ENCODE peak calls at places on chromosomes 3 and 15, in seven cellular contexts. One of them, this sample, is unnamed.

GRCh38 chr3:73235768-73236167 is 174.3 kb downstream of the EBLN2 start:
- DNase-seq in HFFc6: no peak
- DNase-seq in sigmoid colon: no peak
- DNase-seq in brain microvascular endothelial cell: no peak
- DNase-seq in sciatic nerve: no peak
- DNase-seq in M059J: no peak
- DNase-seq in AG09319: no peak
- DNase-seq in this sample: no peak

GRCh38 chr3:15307580-15307979 is 24.8 kb downstream of the SH3BP5 start:
- DNase-seq in HFFc6: no peak
- DNase-seq in sigmoid colon: peak
- DNase-seq in brain microvascular endothelial cell: no peak
- DNase-seq in sciatic nerve: no peak
- DNase-seq in M059J: no peak
- DNase-seq in AG09319: no peak
- DNase-seq in this sample: no peak

GRCh38 chr3:5144316-5144994 is 22.4 kb downstream of the ARL8B start:
- DNase-seq in HFFc6: no peak
- DNase-seq in sigmoid colon: no peak
- DNase-seq in brain microvascular endothelial cell: no peak
- DNase-seq in sciatic nerve: no peak
- DNase-seq in M059J: no peak
- DNase-seq in AG09319: no peak
- DNase-seq in this sample: no peak

GRCh38 chr15:45254405-45255293 is 2.6 kb downstream of the SLC28A2 start:
- DNase-seq in HFFc6: peak
- DNase-seq in sigmoid colon: no peak
- DNase-seq in brain microvascular endothelial cell: peak
- DNase-seq in sciatic nerve: no peak
- DNase-seq in M059J: peak
- DNase-seq in AG09319: no peak
- DNase-seq in this sample: no peak

GRCh38 chr3:55000546-55000945 is 72.7 kb upstream of the LRTM1 start:
- DNase-seq in HFFc6: peak
- DNase-seq in sigmoid colon: no peak
- DNase-seq in brain microvascular endothelial cell: peak
- DNase-seq in sciatic nerve: no peak
- DNase-seq in M059J: peak
- DNase-seq in AG09319: peak
- DNase-seq in this sample: no peak

GRCh38 chr15:96428742-96429141 is 98.2 kb downstream of the NR2F2 start:
- DNase-seq in HFFc6: peak
- DNase-seq in sigmoid colon: no peak
- DNase-seq in brain microvascular endothelial cell: peak
- DNase-seq in sciatic nerve: no peak
- DNase-seq in M059J: peak
- DNase-seq in AG09319: peak
- DNase-seq in this sample: no peak

GRCh38 chr3:135143474-135143873 is 348.4 kb downstream of the EPHB1 start:
- DNase-seq in HFFc6: no peak
- DNase-seq in sigmoid colon: no peak
- DNase-seq in brain microvascular endothelial cell: no peak
- DNase-seq in sciatic nerve: no peak
- DNase-seq in M059J: no peak
- DNase-seq in AG09319: no peak
- DNase-seq in this sample: no peak

GRCh38 chr3:49683162-49683561 is 6.1 kb downstream of the MST1 start:
- DNase-seq in HFFc6: no peak
- DNase-seq in sigmoid colon: no peak
- DNase-seq in brain microvascular endothelial cell: no peak
- DNase-seq in sciatic nerve: no peak
- DNase-seq in M059J: no peak
- DNase-seq in AG09319: no peak
- DNase-seq in this sample: no peak

GRCh38 chr15:85702321-85703230 is 92.1 kb downstream of the KLHL25 start:
- DNase-seq in HFFc6: no peak
- DNase-seq in sigmoid colon: no peak
- DNase-seq in brain microvascular endothelial cell: peak
- DNase-seq in sciatic nerve: no peak
- DNase-seq in M059J: no peak
- DNase-seq in AG09319: no peak
- DNase-seq in this sample: no peak

GRCh38 chr3:57464801-57465200 is 79.3 kb downstream of the DNAH12 start:
- DNase-seq in HFFc6: no peak
- DNase-seq in sigmoid colon: no peak
- DNase-seq in brain microvascular endothelial cell: peak
- DNase-seq in sciatic nerve: no peak
- DNase-seq in M059J: peak
- DNase-seq in AG09319: no peak
- DNase-seq in this sample: no peak

GRCh38 chr3:117565777-117566176 is 856.2 kb downstream of the TUSC7 start:
- DNase-seq in HFFc6: no peak
- DNase-seq in sigmoid colon: no peak
- DNase-seq in brain microvascular endothelial cell: no peak
- DNase-seq in sciatic nerve: no peak
- DNase-seq in M059J: no peak
- DNase-seq in AG09319: no peak
- DNase-seq in this sample: no peak

GRCh38 chr15:68537506-68537905 is 41.3 kb upstream of the CORO2B start:
- DNase-seq in HFFc6: no peak
- DNase-seq in sigmoid colon: no peak
- DNase-seq in brain microvascular endothelial cell: no peak
- DNase-seq in sciatic nerve: no peak
- DNase-seq in M059J: no peak
- DNase-seq in AG09319: no peak
- DNase-seq in this sample: no peak

GRCh38 chr3:124372784-124373183 is 357.5 kb upstream of the UMPS start:
- DNase-seq in HFFc6: no peak
- DNase-seq in sigmoid colon: no peak
- DNase-seq in brain microvascular endothelial cell: no peak
- DNase-seq in sciatic nerve: no peak
- DNase-seq in M059J: no peak
- DNase-seq in AG09319: no peak
- DNase-seq in this sample: no peak

GRCh38 chr15:31197497-31198414 is 96.2 kb upstream of the TRPM1 start:
- DNase-seq in HFFc6: peak
- DNase-seq in sigmoid colon: no peak
- DNase-seq in brain microvascular endothelial cell: no peak
- DNase-seq in sciatic nerve: no peak
- DNase-seq in M059J: peak
- DNase-seq in AG09319: no peak
- DNase-seq in this sample: no peak

GRCh38 chr3:100993309-100993708 is at the start of gene ABI3BP:
- DNase-seq in HFFc6: peak
- DNase-seq in sigmoid colon: peak
- DNase-seq in brain microvascular endothelial cell: peak
- DNase-seq in sciatic nerve: peak
- DNase-seq in M059J: peak
- DNase-seq in AG09319: peak
- DNase-seq in this sample: no peak

GRCh38 chr3:38538773-38539353 is 42.7 kb downstream of the EXOG start:
- DNase-seq in HFFc6: no peak
- DNase-seq in sigmoid colon: no peak
- DNase-seq in brain microvascular endothelial cell: no peak
- DNase-seq in sciatic nerve: no peak
- DNase-seq in M059J: no peak
- DNase-seq in AG09319: no peak
- DNase-seq in this sample: no peak

GRCh38 chr15:89307791-89308190 is 26.8 kb downstream of the POLG start:
- DNase-seq in HFFc6: peak
- DNase-seq in sigmoid colon: no peak
- DNase-seq in brain microvascular endothelial cell: peak
- DNase-seq in sciatic nerve: no peak
- DNase-seq in M059J: no peak
- DNase-seq in AG09319: peak
- DNase-seq in this sample: no peak

GRCh38 chr3:129892857-129893615 is 475 bp downstream of the TMCC1 start:
- DNase-seq in HFFc6: no peak
- DNase-seq in sigmoid colon: peak
- DNase-seq in brain microvascular endothelial cell: no peak
- DNase-seq in sciatic nerve: peak
- DNase-seq in M059J: peak
- DNase-seq in AG09319: no peak
- DNase-seq in this sample: no peak

GRCh38 chr3:184591789-184592188 is 30.2 kb downstream of the EPHB3 start:
- DNase-seq in HFFc6: no peak
- DNase-seq in sigmoid colon: no peak
- DNase-seq in brain microvascular endothelial cell: no peak
- DNase-seq in sciatic nerve: no peak
- DNase-seq in M059J: no peak
- DNase-seq in AG09319: no peak
- DNase-seq in this sample: no peak

GRCh38 chr15:100335335-100335999 is 6.3 kb downstream of the ADAMTS17 start:
- DNase-seq in HFFc6: no peak
- DNase-seq in sigmoid colon: no peak
- DNase-seq in brain microvascular endothelial cell: no peak
- DNase-seq in sciatic nerve: no peak
- DNase-seq in M059J: peak
- DNase-seq in AG09319: no peak
- DNase-seq in this sample: no peak

GRCh38 chr15:35505816-35506215 is 40.1 kb downstream of the DPH6 start:
- DNase-seq in HFFc6: no peak
- DNase-seq in sigmoid colon: no peak
- DNase-seq in brain microvascular endothelial cell: no peak
- DNase-seq in sciatic nerve: no peak
- DNase-seq in M059J: no peak
- DNase-seq in AG09319: no peak
- DNase-seq in this sample: no peak

GRCh38 chr15:34055868-34056595 is 17.0 kb upstream of the AVEN start:
- DNase-seq in HFFc6: peak
- DNase-seq in sigmoid colon: no peak
- DNase-seq in brain microvascular endothelial cell: peak
- DNase-seq in sciatic nerve: no peak
- DNase-seq in M059J: peak
- DNase-seq in AG09319: peak
- DNase-seq in this sample: no peak

GRCh38 chr15:57327985-57328471 is 48.3 kb upstream of the CGNL1 start:
- DNase-seq in HFFc6: peak
- DNase-seq in sigmoid colon: no peak
- DNase-seq in brain microvascular endothelial cell: peak
- DNase-seq in sciatic nerve: no peak
- DNase-seq in M059J: peak
- DNase-seq in AG09319: peak
- DNase-seq in this sample: no peak